ENCODE peak calls at places on chromosomes 16 and 17, in five cellular contexts. P is fibroblast of the aortic adventitia, E is H7, Q is heart left ventricle, F is MM.1S. M is an unnamed sample.

GRCh38 chr17:3754458-3755334 is 31.0 kb downstream of the HASPIN start:
- DNase-seq in P (no peak), E (peak), Q (no peak), F (peak), M (no peak)

GRCh38 chr17:44911133-44912001 is 3.9 kb downstream of the GFAP start:
- DNase-seq in Q (peak), E (peak), F (peak), P (peak), M (peak)

GRCh38 chr17:15371731-15372130 is 30.3 kb upstream of the TEKT3 start:
- DNase-seq in Q (no peak), P (no peak), F (no peak), E (no peak), M (no peak)

GRCh38 chr17:66533572-66533971 is 231.2 kb downstream of the PRKCA start:
- DNase-seq in Q (no peak), E (peak), P (peak), F (no peak), M (no peak)

GRCh38 chr17:57328109-57328882 is 72.0 kb downstream of the MSI2 start:
- DNase-seq in P (no peak), F (no peak), E (no peak), Q (no peak), M (no peak)

GRCh38 chr16:88628512-88628974 is 9.8 kb upstream of the IL17C start:
- DNase-seq in F (no peak), E (peak), P (no peak), Q (peak), M (no peak)

GRCh38 chr17:7026471-7027115 is 3.7 kb downstream of the BCL6B start:
- DNase-seq in Q (no peak), F (no peak), E (no peak), P (no peak), M (no peak)

GRCh38 chr16:10871157-10871991 is 5.6 kb upstream of the CIITA start:
- DNase-seq in P (peak), Q (peak), F (peak), E (no peak), M (no peak)

GRCh38 chr17:33267279-33267790 is 25.8 kb downstream of the ASIC2 start:
- DNase-seq in F (no peak), P (peak), Q (no peak), E (no peak), M (no peak)

GRCh38 chr17:48609754-48610281 is 999 bp downstream of the HOXB7 start:
- DNase-seq in P (no peak), E (no peak), Q (no peak), F (no peak), M (no peak)

GRCh38 chr17:48610282-48611211 is at the start of gene HOXB7:
- DNase-seq in E (peak), Q (no peak), P (peak), F (peak), M (peak)

GRCh38 chr17:48608494-48608834 is 2.4 kb downstream of the HOXB7 start:
- DNase-seq in P (no peak), Q (no peak), F (no peak), E (no peak), M (no peak)

GRCh38 chr17:48606892-48607241 is 2.1 kb upstream of the HOXB6 start:
- DNase-seq in F (no peak), Q (no peak), E (no peak), P (no peak), M (no peak)

DNA sequence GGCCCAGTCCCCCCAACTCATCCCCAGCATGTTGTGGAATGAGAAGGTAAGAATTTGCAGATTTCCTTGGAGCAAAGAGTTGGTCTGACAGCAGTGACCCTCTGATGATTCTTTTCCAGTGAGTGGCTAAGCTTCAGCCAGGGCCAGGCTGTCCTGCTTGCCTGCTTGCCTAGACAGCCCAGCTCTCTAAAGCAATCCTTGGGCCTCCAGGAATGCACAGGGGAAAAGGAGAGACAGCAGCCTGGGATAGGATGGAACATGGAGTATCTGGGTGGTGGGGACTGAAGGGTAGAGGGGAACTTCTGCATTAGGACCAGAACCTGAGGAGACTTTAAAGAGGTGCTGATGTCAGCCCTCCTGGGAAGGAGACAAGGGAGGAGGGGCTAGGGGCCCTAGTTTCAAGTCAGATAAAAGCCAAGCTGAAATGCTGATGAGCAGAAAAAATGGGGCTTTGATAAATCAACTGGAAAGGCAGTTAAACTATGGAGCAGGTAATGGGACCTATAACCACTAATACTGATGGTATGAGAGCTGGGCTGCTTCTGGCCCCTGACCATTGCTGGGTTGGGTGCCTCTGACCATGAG is 1.8 kb downstream of the HOXB7 start:
- DNase-seq in P (no peak), F (peak), E (no peak), Q (no peak), M (no peak)
- H3K4me3 ChIP-seq in P (no peak), F (no peak), E (no peak), Q (no peak), M (no peak)

GRCh38 chr17:62093188-62094155 is 28.4 kb upstream of the MED13 start:
- DNase-seq in E (no peak), Q (no peak), F (no peak), P (peak), M (no peak)

GRCh38 chr17:62096401-62096670 is 31.3 kb upstream of the MED13 start:
- DNase-seq in F (no peak), E (no peak), P (no peak), Q (no peak), M (no peak)

GRCh38 chr17:62091804-62092203 is 26.7 kb upstream of the MED13 start:
- DNase-seq in E (no peak), F (no peak), P (no peak), Q (no peak), M (no peak)

GRCh38 chr17:62092784-62093183 is 27.7 kb upstream of the MED13 start:
- DNase-seq in P (no peak), Q (no peak), F (no peak), E (no peak), M (no peak)

DNA sequence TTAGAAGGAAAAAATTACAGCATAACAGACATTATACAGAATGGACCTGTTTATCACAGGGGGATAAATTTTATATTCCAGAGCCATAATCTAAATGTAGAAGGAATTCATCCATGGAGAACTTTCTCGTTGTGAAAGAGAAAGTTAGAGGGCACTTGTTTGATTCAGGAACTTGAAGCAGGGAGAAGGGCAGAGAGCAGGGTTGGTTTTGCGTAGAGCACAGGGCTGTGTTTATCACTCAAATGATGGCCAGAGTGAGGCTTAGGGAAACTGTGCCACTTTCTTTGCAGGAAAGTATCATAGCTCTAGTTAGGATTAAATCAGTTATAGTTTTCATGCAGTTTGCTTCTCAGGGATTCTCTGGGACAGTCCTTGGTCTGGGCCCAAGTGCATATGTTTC is 29.1 kb upstream of the MED13 start:
- DNase-seq in F (no peak), Q (no peak), E (no peak), P (peak), M (no peak)
- H3K4me3 ChIP-seq in F (no peak), Q (no peak), E (no peak), P (no peak), M (no peak)

GRCh38 chr17:10052414-10052813 is 146.0 kb downstream of the GAS7 start:
- DNase-seq in E (no peak), F (no peak), Q (no peak), P (no peak), M (no peak)

GRCh38 chr17:10053976-10054551 is 144.3 kb downstream of the GAS7 start:
- DNase-seq in E (no peak), F (no peak), Q (no peak), P (peak), M (no peak)

GRCh38 chr17:10048951-10049350 is 143.9 kb upstream of the RCVRN start:
- DNase-seq in P (no peak), F (no peak), E (no peak), Q (no peak), M (no peak)

GRCh38 chr17:10051112-10051511 is 146.0 kb upstream of the RCVRN start:
- DNase-seq in E (no peak), Q (no peak), F (no peak), P (no peak), M (no peak)

DNA sequence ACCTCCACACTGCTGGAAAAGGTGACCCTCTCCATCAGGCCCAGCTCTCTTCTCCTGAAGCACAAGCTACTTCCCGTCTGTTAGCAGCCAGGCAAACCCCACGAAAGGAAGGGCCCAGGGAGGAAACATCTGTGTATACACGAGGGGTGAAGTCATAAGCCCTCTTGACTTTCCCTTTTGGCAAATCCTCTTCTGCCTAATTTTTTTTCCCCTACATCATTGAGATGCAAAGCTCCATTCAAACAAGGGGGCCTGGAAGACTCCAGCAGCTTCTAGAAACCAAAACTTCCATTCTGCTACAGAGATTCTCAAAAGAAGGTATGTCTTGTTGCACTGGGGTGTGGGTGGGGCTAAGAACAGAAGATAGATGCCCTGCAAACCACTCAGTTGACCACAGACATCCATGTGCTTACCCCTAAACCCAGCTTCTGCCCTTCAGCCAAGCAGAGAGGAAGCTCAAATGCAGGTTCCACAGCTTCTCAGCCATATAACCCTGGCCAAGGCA is 145.6 kb upstream of the RCVRN start:
- DNase-seq in Q (peak), F (peak), P (peak), E (no peak), M (no peak)
- H3K4me3 ChIP-seq in Q (no peak), F (no peak), P (no peak), E (no peak), M (no peak)

GRCh38 chr16:68759062-68759461 is 22.0 kb downstream of the CDH1 start:
- DNase-seq in Q (no peak), E (no peak), F (no peak), P (no peak), M (no peak)
- H3K4me3 ChIP-seq in Q (no peak), E (no peak), F (no peak), P (no peak), M (no peak)

DNA sequence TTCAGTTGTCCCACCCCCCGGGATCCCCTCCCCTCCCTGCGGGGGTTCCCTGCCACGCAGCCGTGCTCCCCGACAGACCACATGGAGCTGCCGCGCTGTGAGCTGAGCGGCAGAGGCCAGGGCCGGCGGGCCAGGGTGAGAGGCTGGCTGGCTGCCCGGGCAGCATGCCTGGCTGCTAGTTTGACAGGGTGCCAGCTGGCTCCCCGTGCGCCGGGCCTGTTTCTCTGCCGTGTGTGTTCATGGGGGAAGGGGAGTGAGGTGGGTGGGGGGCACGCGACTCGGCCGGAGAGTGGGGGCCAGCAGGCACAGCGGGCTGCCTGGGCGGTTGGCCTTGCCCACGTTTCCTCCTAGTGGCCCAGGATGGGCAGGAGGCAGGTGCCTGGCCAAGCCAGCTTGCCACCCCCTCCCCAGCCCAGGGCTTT is 34.1 kb downstream of the BAHCC1 start:
- DNase-seq in F (no peak), Q (peak), P (peak), E (no peak), M (no peak)
- H3K4me3 ChIP-seq in F (no peak), Q (peak), P (no peak), E (no peak), M (peak)

DNA sequence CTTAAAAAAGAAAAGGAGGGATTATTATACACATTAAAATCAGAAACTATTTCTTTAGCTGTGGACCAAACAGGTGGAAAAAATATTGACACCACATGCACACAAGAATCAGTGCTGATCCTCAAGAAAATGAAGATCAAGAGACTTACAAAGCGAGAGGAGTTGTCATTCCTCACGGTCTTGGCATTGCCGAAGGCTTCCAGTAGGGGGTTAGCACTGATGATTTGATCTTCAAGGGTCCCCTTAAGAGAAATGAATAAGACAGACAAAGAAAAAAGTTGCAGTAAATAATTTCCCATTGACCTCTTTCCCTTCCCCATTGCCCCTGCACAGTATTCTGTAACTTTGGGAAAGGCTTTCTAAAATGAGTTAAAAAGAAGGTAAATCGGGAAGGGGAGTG is 6.0 kb downstream of the MYH4 start:
- DNase-seq in E (peak), P (no peak), Q (no peak), F (no peak), M (no peak)
- H3K4me3 ChIP-seq in E (no peak), P (no peak), Q (no peak), F (no peak), M (no peak)

DNA sequence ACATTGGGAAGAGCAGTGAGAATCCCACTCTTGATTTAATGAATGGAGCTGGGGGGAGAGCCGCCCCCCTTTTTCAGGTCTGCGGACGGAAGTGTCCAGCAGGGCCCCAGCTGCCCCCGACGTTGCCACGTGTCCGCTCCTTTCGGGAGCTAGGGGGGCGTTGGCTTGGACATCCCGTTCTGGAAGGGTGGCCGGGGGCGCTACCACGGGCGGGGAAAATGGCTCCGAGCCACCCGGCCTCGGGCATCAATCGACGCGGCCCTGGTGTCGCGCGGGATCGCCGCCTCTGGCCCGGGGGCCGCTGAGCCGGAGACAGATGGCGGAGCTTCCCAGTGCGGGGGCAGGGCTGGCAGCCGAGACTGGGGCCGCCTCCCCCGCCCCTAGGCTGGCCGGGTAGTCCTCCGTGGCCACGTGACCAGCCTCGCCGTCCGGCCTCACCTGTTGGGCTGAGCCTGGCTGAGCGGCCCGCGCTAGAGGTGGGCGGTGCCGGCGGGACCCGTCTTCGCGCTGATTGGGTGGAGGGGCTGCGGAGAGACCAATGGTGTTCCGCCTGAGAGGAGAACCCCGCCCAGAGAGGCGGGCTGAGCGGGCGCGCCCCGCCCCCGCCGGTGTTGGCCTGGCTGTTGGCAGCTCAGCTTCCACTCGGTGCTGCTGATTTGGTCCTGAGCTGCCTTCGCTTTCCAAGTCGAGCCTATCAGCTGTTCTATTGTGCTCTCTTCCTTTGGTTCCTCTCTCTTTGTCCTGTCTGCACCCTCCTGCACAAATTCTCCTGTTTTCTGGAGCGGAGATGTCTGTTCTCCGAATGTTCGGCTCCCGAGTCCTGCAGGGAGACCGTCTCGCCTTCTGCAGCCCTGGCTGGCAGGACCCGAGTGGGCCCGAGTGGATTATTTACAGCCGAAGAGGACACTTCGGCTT is 8.3 kb downstream of the HS3ST3B1 start:
- DNase-seq in F (no peak), P (peak), Q (peak), E (peak), M (peak)
- H3K4me3 ChIP-seq in F (no peak), P (peak), Q (peak), E (peak), M (peak)

GRCh38 chr17:48056246-48056745 is 8.1 kb downstream of the NFE2L1 start:
- DNase-seq in Q (no peak), P (no peak), E (no peak), F (no peak), M (no peak)

GRCh38 chr17:48056879-48057278 is 8.7 kb downstream of the NFE2L1 start:
- DNase-seq in Q (no peak), F (no peak), P (no peak), E (no peak), M (no peak)

GRCh38 chr17:48054238-48055185 is 6.4 kb downstream of the NFE2L1 start:
- DNase-seq in P (peak), Q (peak), F (no peak), E (peak), M (peak)

GRCh38 chr17:48053758-48054237 is 5.6 kb downstream of the NFE2L1 start:
- DNase-seq in Q (no peak), E (no peak), P (no peak), F (no peak), M (no peak)

DNA sequence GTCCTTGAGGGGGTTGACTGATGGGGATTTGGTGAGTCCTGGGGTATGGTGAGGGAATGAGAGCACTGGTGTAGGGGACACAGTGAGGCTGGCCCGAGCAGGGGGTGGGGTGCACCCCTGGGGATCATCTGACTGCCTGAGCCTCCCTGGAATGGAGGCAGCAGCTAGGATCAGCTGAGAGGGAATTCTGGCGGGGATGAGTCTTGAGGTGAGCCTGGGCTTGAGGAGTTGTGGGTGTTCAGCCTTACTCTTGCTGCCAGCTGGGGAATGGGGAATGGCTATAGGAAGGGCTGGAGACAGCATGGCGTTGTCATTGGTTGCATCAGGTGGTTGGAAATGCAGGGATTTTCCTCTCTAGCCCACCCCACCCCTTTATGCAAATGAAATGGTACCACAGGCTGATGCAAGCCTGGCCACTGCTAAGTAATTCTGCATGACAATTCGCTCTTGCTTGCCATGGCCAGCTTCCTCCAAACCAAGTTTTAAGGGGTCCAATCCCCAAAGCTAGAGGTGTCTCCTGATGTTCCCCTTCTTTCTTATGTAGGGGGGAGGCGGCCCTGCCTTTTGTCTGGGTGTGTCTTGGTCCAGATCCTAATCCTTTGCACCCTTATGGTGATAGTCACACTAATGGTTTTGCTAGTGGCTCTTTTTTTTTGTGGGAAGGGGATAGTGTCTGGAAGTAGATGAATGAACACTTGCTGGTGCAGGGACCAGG is 7.5 kb downstream of the NFE2L1 start:
- DNase-seq in F (peak), P (peak), Q (no peak), E (peak), M (no peak)
- H3K4me3 ChIP-seq in F (no peak), P (peak), Q (peak), E (peak), M (peak)

GRCh38 chr17:80005360-80006338 is 30.0 kb downstream of the TBC1D16 start:
- DNase-seq in P (peak), E (peak), F (no peak), Q (peak), M (no peak)
- H3K4me3 ChIP-seq in P (no peak), E (peak), F (no peak), Q (peak), M (no peak)

GRCh38 chr17:82098939-82099765 is 1.1 kb upstream of the FASN start:
- DNase-seq in P (no peak), E (peak), Q (no peak), F (no peak), M (no peak)
- H3K4me3 ChIP-seq in P (peak), E (peak), Q (peak), F (peak), M (peak)

M was measured in gastrocnemius medialis.